ENCODE peak calls at places on chromosomes 12 and 14, in five cellular contexts. R is GF-D8; J is activated CD4-positive, alpha-beta memory T cell treated with anti-CD3 and anti-CD28 coated beads, Interleukin-2, amount 10 ng/mL, durations not matched to agents 7 days and 5 days; V is amygdala; U is HEK293T. O is an unnamed sample.

GRCh38 chr12:68899251-68899771 is 33.7 kb downstream of the CPM start:
- DNase-seq in R (no peak), J (no peak), V (no peak), U (no peak), O (no peak)

GRCh38 chr14:93939304-93940229 is 12.4 kb downstream of the FAM181A start:
- DNase-seq in R (no peak), J (peak), V (peak), U (peak), O (peak)

GRCh38 chr12:111124183-111124582 is 203.8 kb upstream of the MYL2 start:
- DNase-seq in R (no peak), J (no peak), V (no peak), U (no peak), O (no peak)

GRCh38 chr12:109596418-109597244 is 23.0 kb downstream of the MVK start:
- DNase-seq in R (no peak), J (no peak), V (no peak), U (no peak), O (no peak)

GRCh38 chr12:76270657-76271358 is 77.4 kb downstream of the BBS10 start:
- DNase-seq in R (no peak), J (no peak), V (no peak), U (no peak), O (no peak)

GRCh38 chr14:93171366-93171765 is 13.3 kb downstream of the MOAP1 start:
- DNase-seq in R (no peak), J (no peak), V (no peak), U (no peak), O (no peak)

GRCh38 chr14:59507063-59507751 is 22.9 kb downstream of the JKAMP start:
- DNase-seq in R (no peak), J (peak), V (no peak), U (peak), O (peak)

GRCh38 chr14:34180428-34180827 is 229.6 kb upstream of the EGLN3 start:
- DNase-seq in R (no peak), J (no peak), V (no peak), U (no peak), O (no peak)

GRCh38 chr14:63672417-63673180 is 30.9 kb upstream of the WDR89 start:
- DNase-seq in R (no peak), J (no peak), V (no peak), U (no peak), O (no peak)

GRCh38 chr12:58537278-58537677 is 383.0 kb downstream of the LRIG3 start:
- DNase-seq in R (no peak), J (no peak), V (no peak), U (no peak), O (no peak)

GRCh38 chr12:46269429-46270241 is 792 bp upstream of the SLC38A1 start:
- DNase-seq in R (no peak), J (peak), V (no peak), U (no peak), O (peak)

O was measured in activated CD8-positive, alpha-beta T cell treated with anti-CD3 and anti-CD28 coated beads, Interleukin-2, amount 10 ng/mL, durations not matched to agents 7 days and 5 days.